ENCODE peak calls at places on chromosomes 12 and 14, in five cellular contexts. Q, P, X, O and R are unnamed samples.

GRCh38 chr12:12719496-12719895 is 2.3 kb downstream of the CDKN1B start:
- DNase-seq in Q (no peak), P (no peak), X (peak), O (no peak), R (no peak)

GRCh38 chr14:61120576-61120975 is 139.5 kb downstream of the SLC38A6 start:
- DNase-seq in Q (no peak), P (no peak), X (no peak), O (no peak), R (no peak)

GRCh38 chr12:46556105-46556559 is 183.6 kb upstream of the SLC38A2 start:
- DNase-seq in Q (no peak), P (peak), X (no peak), O (no peak), R (peak)

GRCh38 chr12:63862187-63863107 is 17.9 kb downstream of the SRGAP1 start:
- DNase-seq in Q (no peak), P (peak), X (no peak), O (no peak), R (peak)

GRCh38 chr12:34598352-34598827 is 576.1 kb downstream of the ALG10 start:
- DNase-seq in Q (no peak), P (no peak), X (no peak), O (peak), R (no peak)

GRCh38 chr12:49947593-49948226 is 2.8 kb upstream of the AQP2 start:
- DNase-seq in Q (no peak), P (no peak), X (no peak), O (no peak), R (no peak)

GRCh38 chr12:123062682-123063426 is 82.4 kb downstream of the ARL6IP4 start:
- DNase-seq in Q (no peak), P (peak), X (no peak), O (no peak), R (peak)

GRCh38 chr12:100077367-100077766 is 65.3 kb downstream of the BLTP3B start:
- DNase-seq in Q (no peak), P (peak), X (no peak), O (peak), R (no peak)

GRCh38 chr14:59630281-59630963 is 53.8 kb upstream of the CCDC175 start:
- DNase-seq in Q (no peak), P (no peak), X (no peak), O (peak), R (no peak)

GRCh38 chr12:38056701-38057689 is 259.6 kb upstream of the ALG10B start:
- DNase-seq in Q (peak), P (no peak), X (no peak), O (no peak), R (no peak)

GRCh38 chr12:71070416-71071155 is 87.2 kb downstream of the TSPAN8 start:
- DNase-seq in Q (no peak), P (no peak), X (no peak), O (no peak), R (no peak)

GRCh38 chr12:92543872-92544271 is 158.9 kb upstream of the PLEKHG7 start:
- DNase-seq in Q (no peak), P (no peak), X (no peak), O (no peak), R (no peak)

GRCh38 chr14:74610866-74611671 is 968 bp downstream of the LTBP2 start:
- DNase-seq in Q (no peak), P (no peak), X (no peak), O (no peak), R (no peak)

GRCh38 chr12:38053655-38054464 is 262.7 kb upstream of the ALG10B start:
- DNase-seq in Q (peak), P (peak), X (no peak), O (peak), R (no peak)

GRCh38 chr12:87094356-87094755 is 838.2 kb upstream of the MGAT4C start:
- DNase-seq in Q (no peak), P (no peak), X (no peak), O (no peak), R (no peak)

GRCh38 chr12:22477166-22477893 is 67.0 kb downstream of the C2CD5 start:
- DNase-seq in Q (no peak), P (no peak), X (no peak), O (no peak), R (no peak)

GRCh38 chr14:31371651-31372050 is 48.7 kb downstream of the HEATR5A start:
- DNase-seq in Q (no peak), P (no peak), X (no peak), O (no peak), R (no peak)

DNA sequence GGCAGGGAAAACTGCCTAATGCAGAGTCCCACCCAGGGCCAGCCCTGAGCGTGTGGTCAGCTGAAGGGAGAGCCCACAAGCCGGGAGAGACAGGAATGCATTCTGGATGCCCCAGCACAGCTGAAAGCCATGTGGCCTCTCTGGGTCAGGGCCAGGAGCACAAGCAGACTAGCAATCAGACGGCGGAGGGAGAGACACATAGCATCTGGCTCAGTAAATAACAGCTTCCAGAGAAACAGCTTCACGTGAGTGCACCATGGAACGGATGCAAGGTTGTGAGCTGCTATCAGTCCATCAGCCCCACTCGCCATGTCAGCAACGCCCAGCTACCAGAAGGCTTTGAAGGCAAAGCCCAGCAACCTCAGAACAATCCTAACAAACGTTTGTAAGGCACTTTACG is 28.2 kb upstream of the TMEM106C start:
- DNase-seq in Q (no peak), P (peak), X (no peak), O (peak), R (no peak)
- TF ChIP-seq YY1 in Q (no peak), P (no peak), X (no peak), O (no peak), R (no peak)

DNA sequence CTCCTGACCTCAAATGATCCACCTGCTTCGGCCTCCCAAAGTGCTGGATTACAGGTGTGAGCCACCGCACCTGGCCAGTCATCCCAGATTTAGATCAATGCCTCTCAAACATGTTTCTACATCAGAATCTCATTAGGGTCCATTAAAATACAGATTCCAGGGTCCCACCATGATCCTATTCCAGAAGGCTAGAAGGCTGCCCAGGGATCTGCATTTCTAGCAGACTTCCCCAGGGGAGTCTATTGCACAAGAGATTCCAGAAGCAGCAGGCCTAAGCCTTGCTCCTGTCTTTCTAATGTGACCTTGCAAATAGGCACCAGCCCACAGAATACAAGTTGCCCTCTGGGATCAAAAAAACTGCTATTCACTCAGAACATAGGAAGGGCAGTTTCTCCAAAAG is 81.5 kb downstream of the SCARB1 start:
- DNase-seq in Q (no peak), P (no peak), X (no peak), O (no peak), R (no peak)
- TF ChIP-seq YY1 in Q (no peak), P (no peak), X (no peak), O (no peak), R (no peak)

DNA sequence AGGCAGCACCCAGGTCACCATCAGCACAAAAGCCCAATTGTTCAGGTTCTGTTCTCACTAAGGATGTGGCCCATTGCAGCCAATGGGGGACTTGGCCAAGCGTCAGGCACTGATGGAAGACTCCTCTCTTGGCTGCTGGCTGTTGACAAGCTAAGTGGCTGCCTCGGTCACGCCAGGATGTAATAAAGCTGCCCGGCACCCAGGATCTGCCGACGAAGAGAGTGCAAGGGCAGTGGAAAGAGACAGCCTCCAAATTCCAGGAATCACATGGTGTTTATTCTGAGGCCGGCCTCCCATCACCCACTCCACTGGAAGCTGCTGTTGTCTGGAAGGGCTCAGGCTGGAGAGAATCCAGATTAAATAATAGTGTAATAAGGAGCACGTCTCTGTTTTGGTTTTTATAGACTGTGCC is 451.8 kb upstream of the TBX3 start:
- DNase-seq in Q (no peak), P (no peak), X (no peak), O (no peak), R (no peak)
- TF ChIP-seq YY1 in Q (no peak), P (no peak), X (no peak), O (no peak), R (no peak)

GRCh38 chr12:94553130-94553519 is 93.5 kb upstream of the CEP83 start:
- DNase-seq in Q (no peak), P (no peak), X (no peak), O (no peak), R (peak)
- TF ChIP-seq YY1 in Q (no peak), P (no peak), X (no peak), O (no peak), R (no peak)

DNA sequence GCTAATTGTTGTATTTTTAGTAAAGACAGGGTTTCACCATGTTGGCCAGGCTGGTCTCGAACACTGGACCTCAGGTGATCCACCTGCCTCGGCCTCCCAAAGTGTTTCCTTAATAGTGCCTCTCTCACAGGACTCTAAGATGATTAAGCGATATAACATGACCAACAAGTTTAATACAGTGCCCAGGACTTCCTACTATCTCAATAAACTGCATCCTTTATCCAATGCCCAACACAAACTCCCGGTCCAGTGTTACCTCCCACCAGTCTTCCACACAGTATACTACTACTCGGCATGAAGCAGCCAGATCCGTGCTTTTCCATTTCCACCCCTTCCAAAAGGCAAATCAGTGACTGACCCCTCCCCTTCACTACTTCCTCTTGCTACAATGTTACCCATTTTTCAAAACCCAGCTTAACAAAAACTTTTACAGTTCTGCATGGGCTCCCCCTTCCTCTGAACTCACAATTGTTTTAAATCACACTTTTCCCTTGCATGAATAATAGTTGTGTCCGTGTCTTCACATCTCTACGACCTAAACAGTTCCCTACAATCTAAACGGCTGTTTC is 895 bp downstream of the NOP2 start:
- DNase-seq in Q (no peak), P (no peak), X (no peak), O (no peak), R (no peak)
- TF ChIP-seq YY1 in Q (no peak), P (no peak), X (no peak), O (no peak), R (no peak)

DNA sequence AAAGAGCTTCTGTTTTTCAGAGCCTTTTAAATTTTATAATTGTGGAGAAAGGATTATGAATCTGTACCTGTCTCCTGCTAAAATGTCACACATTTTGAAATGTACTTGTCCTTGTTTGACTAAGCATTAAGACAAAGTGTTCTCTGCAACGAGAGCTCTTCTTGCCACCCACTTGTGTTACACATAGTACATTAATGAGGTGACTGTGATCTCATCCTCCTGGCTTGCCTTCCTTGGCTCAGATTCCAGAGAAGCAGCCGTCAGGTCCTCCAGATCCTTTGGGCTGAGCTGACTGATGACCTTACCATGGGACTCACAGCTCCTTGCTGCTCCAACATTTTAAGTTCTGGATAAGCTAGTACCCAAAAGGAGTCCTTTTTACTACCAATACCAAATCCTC is 81.4 kb downstream of the BBS10 start:
- DNase-seq in Q (no peak), P (no peak), X (no peak), O (no peak), R (no peak)
- TF ChIP-seq YY1 in Q (no peak), P (no peak), X (no peak), O (no peak), R (no peak)